ENCODE peak calls at places on chromosomes 5 and 9, in eight cellular contexts. Z, U, X, T, H, I, E and A are unnamed samples.

GRCh38 chr9:97504381-97505216 is 3.1 kb downstream of the TMOD1 start:
- DNase-seq in Z (no peak), U (no peak), X (peak), T (no peak), H (no peak), I (peak), E (no peak), A (no peak)

GRCh38 chr9:115694014-115694413 is 459.6 kb upstream of the PAPPA start:
- DNase-seq in Z (no peak), U (peak), X (peak), T (no peak), H (no peak), I (no peak), E (peak), A (peak)

GRCh38 chr5:178142642-178143041 is 11.0 kb downstream of the NHP2 start:
- DNase-seq in Z (no peak), U (no peak), X (no peak), T (no peak), H (no peak), I (no peak), E (no peak), A (no peak)

GRCh38 chr9:27634879-27635278 is 61.6 kb upstream of the C9orf72 start:
- DNase-seq in Z (no peak), U (no peak), X (no peak), T (no peak), H (peak), I (no peak), E (no peak), A (no peak)

GRCh38 chr9:106864533-106865143 is 1.7 kb downstream of the ZNF462 start:
- DNase-seq in Z (no peak), U (peak), X (peak), T (no peak), H (no peak), I (peak), E (peak), A (no peak)

GRCh38 chr9:27089706-27090105 is 19.3 kb upstream of the TEK start:
- DNase-seq in Z (no peak), U (no peak), X (no peak), T (no peak), H (no peak), I (no peak), E (no peak), A (no peak)

GRCh38 chr5:68046445-68046844 is 169.1 kb upstream of the PIK3R1 start:
- DNase-seq in Z (peak), U (peak), X (peak), T (no peak), H (no peak), I (no peak), E (peak), A (no peak)

GRCh38 chr9:38289486-38290275 is 102.8 kb upstream of the ALDH1B1 start:
- DNase-seq in Z (no peak), U (no peak), X (no peak), T (no peak), H (no peak), I (no peak), E (no peak), A (no peak)

GRCh38 chr5:80915716-80916115 is 44.4 kb upstream of the RASGRF2 start:
- DNase-seq in Z (no peak), U (peak), X (peak), T (no peak), H (no peak), I (no peak), E (no peak), A (no peak)

GRCh38 chr5:143074414-143074996 is 304.3 kb downstream of the ARHGAP26 start:
- DNase-seq in Z (no peak), U (no peak), X (no peak), T (no peak), H (no peak), I (no peak), E (no peak), A (no peak)

GRCh38 chr9:118961857-118962256 is 407.4 kb downstream of the BRINP1 start:
- DNase-seq in Z (no peak), U (no peak), X (peak), T (no peak), H (no peak), I (no peak), E (peak), A (peak)

GRCh38 chr5:152514827-152515397 is 109.8 kb upstream of the NMUR2 start:
- DNase-seq in Z (peak), U (peak), X (peak), T (peak), H (peak), I (peak), E (peak), A (peak)

GRCh38 chr5:129065721-129066120 is 28.8 kb upstream of the ISOC1 start:
- DNase-seq in Z (no peak), U (no peak), X (no peak), T (no peak), H (no peak), I (no peak), E (no peak), A (no peak)

GRCh38 chr5:79846198-79846521 is 144.9 kb downstream of the MTX3 start:
- DNase-seq in Z (no peak), U (no peak), X (no peak), T (no peak), H (no peak), I (no peak), E (no peak), A (no peak)

GRCh38 chr5:115810776-115811175 is 5.7 kb downstream of the CDO1 start:
- DNase-seq in Z (no peak), U (peak), X (peak), T (no peak), H (no peak), I (no peak), E (no peak), A (no peak)

GRCh38 chr5:140337880-140338279 is 8.5 kb downstream of the HBEGF start:
- DNase-seq in Z (no peak), U (no peak), X (no peak), T (no peak), H (no peak), I (no peak), E (no peak), A (no peak)

GRCh38 chr9:79007701-79008483 is 563.9 kb upstream of the TLE4 start:
- DNase-seq in Z (no peak), U (no peak), X (no peak), T (no peak), H (no peak), I (no peak), E (no peak), A (no peak)

GRCh38 chr9:124758061-124758460 is 13.1 kb downstream of the NR6A1 start:
- DNase-seq in Z (no peak), U (no peak), X (no peak), T (no peak), H (no peak), I (no peak), E (no peak), A (no peak)

GRCh38 chr9:135914921-135915320 is 7.6 kb upstream of the CAMSAP1 start:
- DNase-seq in Z (no peak), U (peak), X (peak), T (no peak), H (no peak), I (no peak), E (no peak), A (no peak)

GRCh38 chr9:2635922-2636321 is 14.3 kb downstream of the VLDLR start:
- DNase-seq in Z (no peak), U (no peak), X (no peak), T (no peak), H (no peak), I (no peak), E (no peak), A (no peak)

GRCh38 chr9:18855636-18856035 is 177.4 kb downstream of the SAXO1 start:
- DNase-seq in Z (no peak), U (no peak), X (no peak), T (no peak), H (no peak), I (no peak), E (no peak), A (no peak)

GRCh38 chr9:95193067-95193466 is 124.4 kb downstream of the FANCC start:
- DNase-seq in Z (peak), U (no peak), X (no peak), T (no peak), H (no peak), I (no peak), E (no peak), A (peak)

GRCh38 chr9:137705906-137706305 is 87.1 kb downstream of the EHMT1 start:
- DNase-seq in Z (no peak), U (no peak), X (no peak), T (no peak), H (no peak), I (no peak), E (no peak), A (no peak)

GRCh38 chr5:66498791-66499207 is 97.4 kb upstream of the MAST4 start:
- DNase-seq in Z (no peak), U (peak), X (peak), T (no peak), H (no peak), I (peak), E (peak), A (peak)

GRCh38 chr5:52428977-52429474 is 358.7 kb upstream of the ITGA1 start:
- DNase-seq in Z (no peak), U (no peak), X (no peak), T (no peak), H (no peak), I (no peak), E (no peak), A (no peak)

GRCh38 chr5:147822686-147823491 is 8.6 kb downstream of the SPINK1 start:
- DNase-seq in Z (peak), U (peak), X (peak), T (peak), H (peak), I (peak), E (peak), A (peak)

GRCh38 chr9:122392284-122392683 is 21.5 kb downstream of the PTGS1 start:
- DNase-seq in Z (no peak), U (no peak), X (no peak), T (no peak), H (no peak), I (no peak), E (no peak), A (no peak)

GRCh38 chr9:119453490-119453911 is 84.3 kb upstream of the BRINP1 start:
- DNase-seq in Z (no peak), U (no peak), X (peak), T (no peak), H (no peak), I (no peak), E (no peak), A (no peak)

GRCh38 chr9:90408659-90409058 is 234.0 kb downstream of the DIRAS2 start:
- DNase-seq in Z (no peak), U (no peak), X (no peak), T (no peak), H (no peak), I (no peak), E (no peak), A (no peak)

GRCh38 chr9:128634651-128635262 is 21.9 kb downstream of the DYNC2I2 start:
- DNase-seq in Z (no peak), U (no peak), X (no peak), T (no peak), H (no peak), I (peak), E (no peak), A (no peak)

GRCh38 chr5:157026789-157027424 is 32.0 kb downstream of the HAVCR1 start:
- DNase-seq in Z (peak), U (peak), X (peak), T (peak), H (peak), I (peak), E (peak), A (peak)

GRCh38 chr5:128163991-128164390 is 80.4 kb downstream of the SLC12A2 start:
- DNase-seq in Z (no peak), U (peak), X (peak), T (no peak), H (no peak), I (no peak), E (no peak), A (no peak)

GRCh38 chr5:140224658-140225057 is 49.7 kb downstream of the CYSTM1 start:
- DNase-seq in Z (no peak), U (no peak), X (peak), T (no peak), H (no peak), I (no peak), E (no peak), A (no peak)

GRCh38 chr5:56852228-56853000 is 37.1 kb downstream of the MAP3K1 start:
- DNase-seq in Z (no peak), U (no peak), X (no peak), T (no peak), H (peak), I (no peak), E (no peak), A (no peak)

GRCh38 chr5:62473209-62473608 is 60.6 kb downstream of the IPO11 start:
- DNase-seq in Z (no peak), U (peak), X (peak), T (no peak), H (no peak), I (no peak), E (no peak), A (no peak)

GRCh38 chr5:172531704-172532026 is 77.3 kb upstream of the SH3PXD2B start:
- DNase-seq in Z (no peak), U (no peak), X (no peak), T (no peak), H (no peak), I (no peak), E (no peak), A (no peak)

GRCh38 chr5:92849798-92850197 is 731.2 kb downstream of the NR2F1-AS1 start:
- DNase-seq in Z (no peak), U (no peak), X (no peak), T (no peak), H (no peak), I (no peak), E (no peak), A (no peak)

GRCh38 chr9:34059954-34060353 is 11.3 kb upstream of the UBAP2 start:
- DNase-seq in Z (no peak), U (no peak), X (no peak), T (no peak), H (no peak), I (no peak), E (no peak), A (no peak)

DNA sequence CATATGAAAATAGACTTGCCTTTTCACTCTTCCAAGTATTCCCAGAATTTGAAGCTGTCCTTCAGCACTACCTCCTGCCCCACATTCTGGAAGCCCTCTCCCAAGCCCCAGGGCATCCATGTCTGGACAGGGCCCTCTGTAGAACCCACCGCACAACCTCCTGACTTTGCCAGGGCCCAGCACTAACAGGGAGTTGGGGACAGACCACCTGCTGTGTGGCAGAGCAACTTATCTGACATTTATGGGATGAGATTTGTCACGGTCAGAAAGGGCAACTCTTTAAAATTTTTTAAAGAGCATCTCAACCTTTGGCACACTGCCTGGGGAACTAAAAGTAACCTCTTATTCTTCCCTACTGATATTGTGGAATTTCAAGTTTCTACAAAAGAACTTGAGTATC is 285.5 kb downstream of the ENC1 start:
- DNase-seq in Z (no peak), U (no peak), X (no peak), T (no peak), H (no peak), I (no peak), E (no peak), A (no peak)
- TF ChIP-seq EZH2phosphoT487 in Z (no peak), U (no peak), X (no peak), T (no peak), H (no peak), I (no peak), E (no peak), A (no peak)

GRCh38 chr5:85929713-85930112 is 688.0 kb upstream of the COX7C start:
- DNase-seq in Z (no peak), U (no peak), X (no peak), T (no peak), H (no peak), I (no peak), E (no peak), A (no peak)
- TF ChIP-seq EZH2phosphoT487 in Z (no peak), U (no peak), X (no peak), T (no peak), H (no peak), I (no peak), E (no peak), A (no peak)

GRCh38 chr5:159337291-159337974 is 7.1 kb upstream of the IL12B start:
- DNase-seq in Z (no peak), U (peak), X (peak), T (no peak), H (peak), I (no peak), E (no peak), A (no peak)
- TF ChIP-seq EZH2phosphoT487 in Z (no peak), U (no peak), X (no peak), T (no peak), H (no peak), I (no peak), E (no peak), A (no peak)

DNA sequence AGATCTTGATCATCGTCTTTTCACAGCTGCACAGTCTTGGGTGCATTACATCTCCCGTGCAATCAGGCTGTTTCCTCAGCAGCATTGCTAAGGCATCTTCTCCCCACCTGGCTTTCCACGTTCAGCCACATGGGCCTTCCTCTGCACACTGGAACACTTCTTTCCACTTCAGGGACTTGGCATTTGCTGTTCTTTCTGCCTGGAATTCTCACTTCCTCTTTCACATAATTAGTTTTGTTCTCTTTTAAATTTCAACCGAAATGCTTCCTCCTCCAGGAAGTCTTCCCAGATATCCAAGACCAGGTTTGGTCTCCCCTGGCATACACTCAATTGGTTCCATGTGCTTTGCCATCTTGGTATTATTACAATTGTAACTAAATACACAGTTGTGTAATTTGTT is 43.8 kb downstream of the WHRN start:
- DNase-seq in Z (no peak), U (no peak), X (no peak), T (peak), H (no peak), I (no peak), E (no peak), A (no peak)
- TF ChIP-seq EZH2phosphoT487 in Z (no peak), U (no peak), X (no peak), T (no peak), H (no peak), I (no peak), E (no peak), A (no peak)